ENCODE peak calls at places on chromosomes 11 and 22, in nine cellular contexts. O is GM10248, N is lung microvascular endothelial cell, L is lower lobe of right lung, X is A172, G is mesendoderm, R is dorsolateral prefrontal cortex, V is NCI-H774, E is MM.1S. U is an unnamed sample.

GRCh38 chr11:63999349-64000025 is 13.2 kb downstream of the OTUB1 start:
- DNase-seq in O (peak), N (no peak), L (peak), X (no peak), G (peak), R (no peak), V (no peak), E (no peak), U (peak)

GRCh38 chr22:41927813-41928212 is 1.2 kb upstream of the TNFRSF13C start:
- DNase-seq in O (no peak), N (no peak), L (no peak), X (no peak), G (no peak), R (no peak), V (no peak), E (no peak), U (no peak)

GRCh38 chr11:47156951-47157350 is 19.7 kb downstream of the ARFGAP2 start:
- DNase-seq in O (no peak), N (no peak), L (no peak), X (no peak), G (no peak), R (no peak), V (no peak), E (no peak), U (no peak)

GRCh38 chr22:29190915-29191314 is 14.8 kb upstream of the EMID1 start:
- DNase-seq in O (no peak), N (no peak), L (no peak), X (no peak), G (no peak), R (peak), V (no peak), E (no peak), U (no peak)

GRCh38 chr11:13962562-13963168 is at the start of gene SPON1:
- DNase-seq in O (peak), N (peak), L (peak), X (no peak), G (peak), R (peak), V (peak), E (no peak), U (peak)

GRCh38 chr11:43072096-43072495 is 239.7 kb upstream of the API5 start:
- DNase-seq in O (no peak), N (no peak), L (no peak), X (no peak), G (peak), R (no peak), V (no peak), E (no peak), U (no peak)

GRCh38 chr22:48332438-48333322 is 1495.0 kb downstream of the BRD1 start:
- DNase-seq in O (no peak), N (no peak), L (peak), X (no peak), G (no peak), R (no peak), V (no peak), E (no peak), U (no peak)

GRCh38 chr11:67437082-67437821 is at the start of gene PTPRCAP:
- DNase-seq in O (peak), N (no peak), L (no peak), X (no peak), G (peak), R (no peak), V (no peak), E (no peak), U (peak)

GRCh38 chr22:46097268-46097900 is 52.9 kb upstream of the PPARA start:
- DNase-seq in O (no peak), N (no peak), L (no peak), X (no peak), G (no peak), R (no peak), V (no peak), E (no peak), U (no peak)

GRCh38 chr11:110184974-110185597 is 91.9 kb downstream of the ZC3H12C start:
- DNase-seq in O (no peak), N (peak), L (no peak), X (no peak), G (no peak), R (no peak), V (no peak), E (no peak), U (no peak)

GRCh38 chr11:11476971-11477645 is 124.1 kb upstream of the CSNK2A3 start:
- DNase-seq in O (no peak), N (no peak), L (no peak), X (no peak), G (no peak), R (no peak), V (no peak), E (no peak), U (no peak)

GRCh38 chr22:37196539-37197450 is 8.7 kb upstream of the C1QTNF6 start:
- DNase-seq in O (no peak), N (peak), L (peak), X (peak), G (peak), R (peak), V (no peak), E (no peak), U (peak)

GRCh38 chr11:124768914-124769313 is 6.8 kb upstream of the ESAM start:
- DNase-seq in O (no peak), N (no peak), L (no peak), X (no peak), G (no peak), R (no peak), V (no peak), E (no peak), U (no peak)

GRCh38 chr11:133606122-133606521 is 73.8 kb upstream of the OPCML start:
- DNase-seq in O (no peak), N (no peak), L (no peak), X (no peak), G (no peak), R (no peak), V (no peak), E (no peak), U (no peak)

GRCh38 chr11:45652781-45653180 is 12.6 kb downstream of the CHST1 start:
- DNase-seq in O (no peak), N (no peak), L (no peak), X (no peak), G (no peak), R (no peak), V (no peak), E (no peak), U (no peak)

GRCh38 chr22:37627545-37627944 is 11.9 kb upstream of the SH3BP1 start:
- DNase-seq in O (no peak), N (no peak), L (no peak), X (no peak), G (no peak), R (peak), V (no peak), E (peak), U (no peak)

GRCh38 chr11:20277014-20277413 is 86.5 kb upstream of the HTATIP2 start:
- DNase-seq in O (no peak), N (no peak), L (no peak), X (no peak), G (no peak), R (no peak), V (no peak), E (no peak), U (no peak)

GRCh38 chr11:215581-216037 is 8.1 kb downstream of the RIC8A start:
- DNase-seq in O (no peak), N (no peak), L (no peak), X (peak), G (peak), R (no peak), V (no peak), E (no peak), U (no peak)

GRCh38 chr22:39959640-39960447 is at the start of gene TMA7B:
- DNase-seq in O (no peak), N (peak), L (no peak), X (peak), G (peak), R (peak), V (no peak), E (no peak), U (peak)

GRCh38 chr22:42758929-42759629 is 38.4 kb upstream of the A4GALT start:
- DNase-seq in O (no peak), N (no peak), L (no peak), X (no peak), G (no peak), R (no peak), V (no peak), E (no peak), U (no peak)

GRCh38 chr11:10564692-10565318 is 3.7 kb downstream of the LYVE1 start:
- DNase-seq in O (no peak), N (peak), L (no peak), X (no peak), G (peak), R (no peak), V (no peak), E (peak), U (no peak)

GRCh38 chr22:28398987-28399386 is 280.7 kb downstream of the TTC28 start:
- DNase-seq in O (no peak), N (no peak), L (no peak), X (no peak), G (no peak), R (no peak), V (no peak), E (no peak), U (no peak)

GRCh38 chr22:34866081-34866480 is 199.9 kb upstream of the ISX start:
- DNase-seq in O (no peak), N (no peak), L (no peak), X (no peak), G (no peak), R (no peak), V (no peak), E (no peak), U (no peak)

GRCh38 chr11:120028181-120028935 is 109.6 kb downstream of the TRIM29 start:
- DNase-seq in O (no peak), N (no peak), L (no peak), X (no peak), G (no peak), R (no peak), V (no peak), E (no peak), U (no peak)

GRCh38 chr11:94873910-94874575 is 99.3 kb downstream of the CWC15 start:
- DNase-seq in O (no peak), N (no peak), L (no peak), X (no peak), G (no peak), R (no peak), V (no peak), E (no peak), U (no peak)

U was measured in stimulated activated CD4-positive, alpha-beta T cell treated with anti-CD3 and anti-CD28 coated beads, Interleukin-1b, Interleukin-23, amount 100 ng/mL, for 48 hours.